ENCODE peak calls at places on chromosomes 16 and 17, in six cellular contexts. S is neural progenitor cell, J is Peyer's patch, I is pancreas, B is psoas muscle, Y is SJCRH30. H is an unnamed sample.

GRCh38 chr16:3454093-3454492 is 10.6 kb downstream of the NAA60 start:
- DNase-seq in S (no peak), J (no peak), I (no peak), B (no peak), Y (no peak), H (no peak)

GRCh38 chr17:29663155-29663554 is 40.4 kb upstream of the CORO6 start:
- DNase-seq in S (peak), J (no peak), I (no peak), B (no peak), Y (no peak), H (no peak)

GRCh38 chr17:930258-930657 is 49.3 kb downstream of the NXN start:
- DNase-seq in S (no peak), J (no peak), I (no peak), B (no peak), Y (no peak), H (no peak)

GRCh38 chr16:5709889-5710288 is 612.3 kb upstream of the EEF2KMT start:
- DNase-seq in S (peak), J (no peak), I (no peak), B (no peak), Y (peak), H (no peak)

GRCh38 chr17:71546369-71546864 is 574.4 kb upstream of the SOX9 start:
- DNase-seq in S (no peak), J (no peak), I (no peak), B (no peak), Y (no peak), H (no peak)

GRCh38 chr17:82915010-82915696 is 75.3 kb upstream of the ZNF750 start:
- DNase-seq in S (no peak), J (no peak), I (no peak), B (no peak), Y (no peak), H (no peak)

GRCh38 chr17:835263-835662 is 53.1 kb downstream of the MRM3 start:
- DNase-seq in S (peak), J (no peak), I (no peak), B (peak), Y (peak), H (no peak)

GRCh38 chr17:4960279-4960922 is 7.2 kb downstream of the SPAG7 start:
- DNase-seq in S (no peak), J (no peak), I (no peak), B (no peak), Y (no peak), H (no peak)

GRCh38 chr16:17276610-17277009 is 194.2 kb downstream of the XYLT1 start:
- DNase-seq in S (no peak), J (no peak), I (no peak), B (no peak), Y (no peak), H (no peak)

GRCh38 chr16:78742501-78743283 is 643.2 kb downstream of the WWOX start:
- DNase-seq in S (no peak), J (peak), I (peak), B (no peak), Y (peak), H (no peak)

GRCh38 chr17:58324409-58325288 is 3.9 kb downstream of the TSPOAP1 start:
- DNase-seq in S (peak), J (no peak), I (peak), B (no peak), Y (no peak), H (peak)

GRCh38 chr16:57591086-57591869 is 37.2 kb upstream of the ADGRG1 start:
- DNase-seq in S (peak), J (peak), I (peak), B (peak), Y (peak), H (peak)

GRCh38 chr17:67602974-67603373 is 114.8 kb upstream of the NOL11 start:
- DNase-seq in S (peak), J (peak), I (no peak), B (no peak), Y (peak), H (no peak)

GRCh38 chr17:40458001-40458791 is 14.9 kb downstream of the IGFBP4 start:
- DNase-seq in S (no peak), J (no peak), I (no peak), B (no peak), Y (peak), H (peak)

GRCh38 chr17:3710951-3711383 is 12.7 kb upstream of the HASPIN start:
- DNase-seq in S (no peak), J (peak), I (no peak), B (no peak), Y (no peak), H (no peak)

GRCh38 chr17:72173475-72174116 is 52.8 kb downstream of the SOX9 start:
- DNase-seq in S (no peak), J (no peak), I (no peak), B (no peak), Y (peak), H (no peak)

GRCh38 chr17:72169823-72170222 is 49.0 kb downstream of the SOX9 start:
- DNase-seq in S (no peak), J (no peak), I (no peak), B (no peak), Y (no peak), H (no peak)

GRCh38 chr16:3022697-3023414 is 886 bp downstream of the HCFC1R1 start:
- DNase-seq in S (no peak), J (no peak), I (no peak), B (peak), Y (peak), H (no peak)

GRCh38 chr16:24409045-24409444 is 130.3 kb upstream of the RBBP6 start:
- DNase-seq in S (peak), J (no peak), I (no peak), B (no peak), Y (no peak), H (no peak)

GRCh38 chr17:4304417-4305027 is 40.7 kb upstream of the ANKFY1 start:
- DNase-seq in S (peak), J (peak), I (peak), B (no peak), Y (peak), H (no peak)

GRCh38 chr16:55703003-55704001 is 47.5 kb downstream of the SLC6A2 start:
- DNase-seq in S (peak), J (no peak), I (no peak), B (no peak), Y (peak), H (no peak)

GRCh38 chr16:330746-331145 is 21.8 kb downstream of the AXIN1 start:
- DNase-seq in S (no peak), J (no peak), I (no peak), B (no peak), Y (no peak), H (no peak)

GRCh38 chr17:17351901-17352781 is 49.0 kb downstream of the NT5M start:
- DNase-seq in S (no peak), J (peak), I (no peak), B (peak), Y (peak), H (peak)

GRCh38 chr16:3511286-3512180 is 10.7 kb downstream of the CLUAP1 start:
- DNase-seq in S (no peak), J (peak), I (no peak), B (no peak), Y (no peak), H (no peak)

GRCh38 chr17:12507046-12507445 is 158.6 kb upstream of the MYOCD start:
- DNase-seq in S (no peak), J (no peak), I (no peak), B (no peak), Y (no peak), H (no peak)

GRCh38 chr16:24977673-24978065 is 37.5 kb downstream of the ARHGAP17 start:
- DNase-seq in S (no peak), J (peak), I (no peak), B (no peak), Y (no peak), H (no peak)

GRCh38 chr16:87391324-87391949 is 699 bp upstream of the MAP1LC3B start:
- DNase-seq in S (peak), J (peak), I (peak), B (peak), Y (no peak), H (peak)

GRCh38 chr17:41178843-41179616 is 1.0 kb upstream of the KRTAP4-2 start:
- DNase-seq in S (no peak), J (no peak), I (no peak), B (no peak), Y (no peak), H (no peak)

GRCh38 chr16:25799816-25800215 is 108.1 kb downstream of the HS3ST4 start:
- DNase-seq in S (no peak), J (no peak), I (no peak), B (no peak), Y (no peak), H (no peak)

GRCh38 chr17:16491131-16491702 is 776 bp downstream of the LRRC75A start:
- DNase-seq in S (peak), J (peak), I (no peak), B (no peak), Y (no peak), H (no peak)

GRCh38 chr17:53628011-53628410 is 194.7 kb upstream of the KIF2B start:
- DNase-seq in S (no peak), J (no peak), I (no peak), B (no peak), Y (no peak), H (no peak)

GRCh38 chr16:54936086-54936978 is 5.7 kb downstream of the IRX5 start:
- DNase-seq in S (peak), J (no peak), I (no peak), B (no peak), Y (no peak), H (peak)

GRCh38 chr17:13925579-13925978 is 143.7 kb upstream of the COX10 start:
- DNase-seq in S (no peak), J (no peak), I (no peak), B (no peak), Y (no peak), H (no peak)

GRCh38 chr17:13931752-13932477 is 137.4 kb upstream of the COX10 start:
- DNase-seq in S (no peak), J (peak), I (peak), B (peak), Y (peak), H (peak)

GRCh38 chr17:13933597-13934276 is 135.6 kb upstream of the COX10 start:
- DNase-seq in S (no peak), J (no peak), I (no peak), B (no peak), Y (no peak), H (no peak)

DNA sequence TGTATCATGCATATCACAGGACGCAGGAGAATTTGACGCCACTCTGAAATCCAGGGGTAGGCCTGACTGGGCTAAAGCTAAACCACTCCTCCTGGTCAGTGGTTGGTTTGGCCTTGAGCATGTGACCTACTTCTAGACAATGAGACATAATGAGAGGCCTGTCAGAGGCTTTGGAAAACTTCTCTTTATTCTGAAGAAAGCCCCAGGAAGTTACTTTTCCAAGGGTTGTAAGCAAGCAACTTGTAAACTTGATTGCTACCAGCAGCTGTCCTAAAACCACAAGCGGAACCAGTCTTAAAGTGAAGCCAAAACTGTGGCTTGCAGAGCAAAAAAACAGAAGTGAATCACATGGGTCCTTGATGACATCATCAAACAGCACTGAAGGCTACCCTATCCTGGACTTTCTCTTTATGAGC is 138.2 kb upstream of the COX10 start:
- DNase-seq in S (no peak), J (peak), I (peak), B (no peak), Y (peak), H (no peak)
- H3K27ac ChIP-seq in S (no peak), J (no peak), I (peak), B (peak), Y (peak), H (no peak)

DNA sequence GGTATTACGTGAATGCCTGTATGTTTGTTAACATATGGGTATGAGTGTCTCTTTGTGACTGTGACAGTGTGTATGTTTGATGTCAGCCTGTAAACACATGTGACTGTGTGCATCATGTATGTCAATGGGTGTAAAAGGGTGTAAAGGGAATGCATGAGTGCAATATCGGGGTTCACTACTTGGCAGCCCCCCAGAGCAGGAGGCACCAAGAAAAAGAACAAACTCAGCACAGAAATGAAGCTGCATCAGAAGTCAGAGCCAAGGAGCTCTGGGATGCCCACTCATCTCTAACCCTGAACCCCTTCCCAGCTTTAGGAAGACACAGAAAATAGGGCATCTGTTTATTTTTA is 2.1 kb upstream of the HOXB6 start:
- DNase-seq in S (no peak), J (no peak), I (no peak), B (no peak), Y (no peak), H (no peak)
- H3K4me3 ChIP-seq in S (no peak), J (no peak), I (no peak), B (no peak), Y (no peak), H (no peak)

DNA sequence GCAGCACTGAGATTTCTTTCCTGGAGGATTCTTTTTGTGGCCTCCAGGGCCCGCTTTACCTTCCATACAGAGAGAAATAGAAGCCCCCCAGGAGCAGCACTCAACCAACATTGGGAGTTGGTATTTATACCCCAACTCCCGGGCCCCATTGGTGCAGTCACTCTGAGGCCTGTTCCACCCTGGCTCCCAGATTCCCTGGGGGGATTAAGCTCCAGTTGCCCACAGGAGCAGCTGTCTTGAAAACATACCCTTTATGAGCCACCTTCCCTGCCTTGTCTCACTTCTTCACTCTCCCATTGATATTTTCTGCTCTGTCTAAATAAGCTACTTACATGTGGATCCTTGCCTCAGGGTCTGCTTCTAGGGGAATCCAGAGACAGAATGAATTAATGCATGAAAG is 167.8 kb downstream of the KATNIP start:
- DNase-seq in S (no peak), J (no peak), I (no peak), B (no peak), Y (peak), H (no peak)
- H3K27ac ChIP-seq in S (no peak), J (no peak), I (peak), B (no peak), Y (peak), H (no peak)

DNA sequence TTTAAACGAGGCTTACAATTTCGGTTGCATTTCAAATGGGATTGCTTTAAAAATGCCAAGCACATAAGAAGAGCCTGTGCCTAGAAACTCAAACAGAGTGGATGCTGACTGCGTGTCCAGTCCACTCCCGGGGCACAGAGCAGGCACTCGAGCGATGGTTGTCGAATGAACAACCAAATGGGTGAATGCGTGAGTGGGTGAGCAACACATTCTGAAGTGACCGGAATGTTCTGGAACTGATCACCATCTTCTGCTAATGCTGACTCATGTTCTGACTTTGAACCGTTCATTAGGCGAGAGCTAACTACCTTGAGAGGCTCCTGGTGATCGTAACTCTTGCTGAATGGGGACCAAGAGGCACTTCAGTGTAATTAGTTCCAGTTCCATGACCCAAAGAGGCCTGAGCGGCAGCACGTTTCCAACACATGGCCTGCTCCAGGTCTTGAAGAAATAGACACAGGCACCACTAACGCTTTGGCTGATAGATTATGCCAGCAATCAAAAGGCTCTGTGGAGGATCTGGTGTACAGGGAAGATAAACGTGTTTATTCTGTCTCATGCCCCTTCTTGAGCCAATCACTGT is 37.9 kb downstream of the IRF8 start:
- DNase-seq in S (no peak), J (no peak), I (no peak), B (no peak), Y (no peak), H (no peak)
- H3K4me3 ChIP-seq in S (no peak), J (no peak), I (no peak), B (no peak), Y (no peak), H (no peak)

DNA sequence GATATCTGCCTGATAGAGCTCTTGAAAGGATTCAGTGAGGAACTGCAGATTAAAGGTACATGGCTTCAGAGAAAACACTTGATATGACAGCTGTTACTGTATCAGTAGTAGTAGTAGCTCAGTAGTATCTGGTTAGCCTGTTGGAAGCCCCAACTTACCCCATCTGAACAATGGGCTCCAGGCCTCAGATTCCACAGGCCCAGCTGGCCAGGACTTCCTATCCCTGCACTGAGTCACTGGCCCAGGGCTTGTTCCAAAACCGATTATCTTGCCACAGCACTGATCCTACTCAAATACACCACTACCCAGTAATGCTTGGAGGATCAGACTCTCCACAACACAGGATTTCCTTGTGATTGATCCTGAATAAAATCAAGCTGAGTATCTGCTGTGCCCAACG is 32.6 kb downstream of the DCUN1D3 start:
- DNase-seq in S (no peak), J (no peak), I (no peak), B (no peak), Y (no peak), H (no peak)
- H3K27ac ChIP-seq in S (no peak), J (no peak), I (no peak), B (no peak), Y (no peak), H (no peak)

GRCh38 chr16:67394271-67395104 is 1.2 kb upstream of the TPPP3 start:
- DNase-seq in S (peak), J (peak), I (no peak), B (no peak), Y (no peak), H (peak)

GRCh38 chr16:67396159-67396774 is 3.0 kb upstream of the TPPP3 start:
- DNase-seq in S (peak), J (peak), I (peak), B (peak), Y (peak), H (peak)

GRCh38 chr16:67396775-67397450 is 3.6 kb upstream of the TPPP3 start:
- DNase-seq in S (no peak), J (no peak), I (no peak), B (no peak), Y (peak), H (no peak)

GRCh38 chr16:67395105-67395457 is 1.8 kb upstream of the TPPP3 start:
- DNase-seq in S (no peak), J (no peak), I (no peak), B (no peak), Y (no peak), H (no peak)

GRCh38 chr16:67395458-67396158 is 2.3 kb upstream of the TPPP3 start:
- DNase-seq in S (peak), J (no peak), I (peak), B (no peak), Y (peak), H (no peak)
- H3K4me3 ChIP-seq in S (peak), J (no peak), I (peak), B (peak), Y (peak), H (peak)

GRCh38 chr17:59840908-59841666 is 51.7 kb downstream of the TUBD1 start:
- DNase-seq in S (no peak), J (peak), I (no peak), B (no peak), Y (no peak), H (no peak)
- H3K27ac ChIP-seq in S (peak), J (peak), I (peak), B (peak), Y (no peak), H (no peak)

H was measured in heart right ventricle.